ENCODE peak calls at places on chromosomes 4 and X, in five cellular contexts. Q is Panc1, H is GM23338, Y is upper lobe of left lung, N is HCT116. P is an unnamed sample.
A peak's percentile ranks its signal among the peaks of the same experiment; 100 is the strongest.

GRCh38 chr4:47839259-47839658 is 1.4 kb upstream of the CORIN start:
- ATAC-seq in Q (no peak), H (no peak), Y (no peak), N (no peak), P (no peak)

GRCh38 chr4:3852309-3852708 is 86.1 kb downstream of the ADRA2C start:
- ATAC-seq in Q (no peak), H (no peak), Y (no peak), N (peak; percentile 56), P (no peak)

GRCh38 chr4:163612762-163613161 is 118.3 kb downstream of the TMA16 start:
- ATAC-seq in Q (no peak), H (no peak), Y (no peak), N (no peak), P (no peak)

GRCh38 chr4:137307806-137308205 is 224.5 kb downstream of the PCDH18 start:
- ATAC-seq in Q (no peak), H (no peak), Y (no peak), N (no peak), P (peak; percentile 49)

GRCh38 chr4:20552004-20552403 is 148.3 kb upstream of the PACRGL start:
- ATAC-seq in Q (no peak), H (peak; percentile 47), Y (no peak), N (no peak), P (no peak)

GRCh38 chr4:53659737-53660136 is 68.5 kb upstream of the LNX1 start:
- ATAC-seq in Q (no peak), H (no peak), Y (no peak), N (no peak), P (no peak)

GRCh38 chr4:123421942-123422781 is 25.6 kb downstream of the SPRY1 start:
- ATAC-seq in Q (no peak), H (no peak), Y (no peak), N (no peak), P (no peak)

GRCh38 chr4:165433529-165433928 is 54.7 kb downstream of the CPE start:
- ATAC-seq in Q (no peak), H (peak; percentile 60), Y (no peak), N (no peak), P (no peak)

GRCh38 chrX:37684918-37685317 is 673 bp upstream of the XK start:
- ATAC-seq in Q (no peak), H (peak; percentile 61), Y (no peak), N (peak; percentile 4), P (peak; percentile 23)

GRCh38 chrX:135477576-135477975 is 42.9 kb upstream of the INTS6L start:
- ATAC-seq in Q (peak; percentile 89), H (peak; percentile 95), Y (peak; percentile 68), N (peak; percentile 66), P (no peak)

GRCh38 chr4:147714575-147715401 is 17.1 kb upstream of the ARHGAP10 start:
- ATAC-seq in Q (no peak), H (no peak), Y (no peak), N (no peak), P (peak; percentile 94)

GRCh38 chr4:77126844-77127614 is 30.0 kb upstream of the CCNG2 start:
- ATAC-seq in Q (no peak), H (no peak), Y (peak; percentile 72), N (no peak), P (peak; percentile 48)

GRCh38 chrX:15500497-15500966 is at the start of gene BMX:
- ATAC-seq in Q (no peak), H (no peak), Y (no peak), N (no peak), P (peak; percentile 42)

GRCh38 chr4:147378780-147379179 is 102.1 kb upstream of the EDNRA start:
- ATAC-seq in Q (no peak), H (peak; percentile 88), Y (no peak), N (peak; percentile 86), P (no peak)

GRCh38 chr4:1556541-1557220 is 127.4 kb downstream of the FAM53A start:
- ATAC-seq in Q (no peak), H (peak; percentile 81), Y (no peak), N (no peak), P (no peak)

GRCh38 chr4:105624530-105624929 is 72.1 kb downstream of the ARHGEF38 start:
- ATAC-seq in Q (no peak), H (no peak), Y (no peak), N (no peak), P (no peak)

GRCh38 chrX:56994375-56995270 is 718 bp downstream of the SPIN3 start:
- ATAC-seq in Q (no peak), H (peak; percentile 16), Y (no peak), N (peak; percentile 22), P (peak; percentile 18)

GRCh38 chr4:152785639-152786517 is 6.1 kb downstream of the ARFIP1 start:
- ATAC-seq in Q (no peak), H (no peak), Y (no peak), N (no peak), P (no peak)

GRCh38 chr4:138310498-138310897 is 68.3 kb upstream of the SLC7A11 start:
- ATAC-seq in Q (no peak), H (no peak), Y (no peak), N (no peak), P (no peak)

GRCh38 chr4:8272472-8273428 is 3.2 kb downstream of the HTRA3 start:
- ATAC-seq in Q (no peak), H (no peak), Y (peak; percentile 1), N (no peak), P (no peak)

GRCh38 chr4:69782651-69783310 is 22.4 kb upstream of the SULT1B1 start:
- ATAC-seq in Q (no peak), H (no peak), Y (peak; percentile 63), N (no peak), P (peak; percentile 19)

GRCh38 chrX:40281341-40282005 is 183.7 kb upstream of the BCOR start:
- ATAC-seq in Q (no peak), H (no peak), Y (no peak), N (no peak), P (no peak)

GRCh38 chrX:130118396-130118795 is 8.1 kb upstream of the ELF4 start:
- ATAC-seq in Q (peak; percentile 46), H (no peak), Y (no peak), N (peak; percentile 12), P (no peak)

GRCh38 chr4:56653461-56654237 is 27.4 kb downstream of the HOPX start:
- ATAC-seq in Q (no peak), H (no peak), Y (no peak), N (no peak), P (no peak)

GRCh38 chrX:16828126-16828908 is 41.8 kb downstream of the RBBP7 start:
- ATAC-seq in Q (no peak), H (peak; percentile 49), Y (peak; percentile 50), N (no peak), P (peak; percentile 88)

GRCh38 chr4:37427193-37427592 is 182.7 kb downstream of the NWD2 start:
- ATAC-seq in Q (no peak), H (no peak), Y (no peak), N (no peak), P (no peak)

GRCh38 chrX:136667446-136668168 is 19.6 kb downstream of the CD40LG start:
- ATAC-seq in Q (no peak), H (no peak), Y (no peak), N (no peak), P (no peak)

DNA sequence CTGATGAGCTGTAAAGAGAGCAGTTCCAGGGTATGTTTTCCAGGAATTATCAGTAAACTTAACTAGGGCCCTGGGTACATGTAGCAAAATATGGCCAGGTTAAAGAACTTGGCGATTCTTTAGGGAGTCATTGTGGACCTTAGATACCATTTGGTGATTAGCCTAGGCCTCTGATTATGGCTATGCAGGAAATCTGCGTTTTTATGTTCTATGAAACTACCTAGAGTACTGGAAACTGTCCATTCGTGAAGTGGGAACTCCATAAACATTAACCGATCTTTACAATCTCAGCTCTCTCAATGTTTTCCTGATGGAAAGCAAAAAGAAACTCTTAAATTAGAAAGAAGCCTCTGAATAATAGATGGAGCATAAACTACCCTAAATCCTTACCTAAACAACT is 121.9 kb downstream of the SH3RF1 start:
- ATAC-seq in Q (no peak), H (no peak), Y (no peak), N (no peak), P (no peak)
- H3K27ac ChIP-seq in Q (no peak overlapping the region), H (no peak overlapping the region), Y (no peak overlapping the region), N (no peak overlapping the region), P (no peak overlapping the region)

DNA sequence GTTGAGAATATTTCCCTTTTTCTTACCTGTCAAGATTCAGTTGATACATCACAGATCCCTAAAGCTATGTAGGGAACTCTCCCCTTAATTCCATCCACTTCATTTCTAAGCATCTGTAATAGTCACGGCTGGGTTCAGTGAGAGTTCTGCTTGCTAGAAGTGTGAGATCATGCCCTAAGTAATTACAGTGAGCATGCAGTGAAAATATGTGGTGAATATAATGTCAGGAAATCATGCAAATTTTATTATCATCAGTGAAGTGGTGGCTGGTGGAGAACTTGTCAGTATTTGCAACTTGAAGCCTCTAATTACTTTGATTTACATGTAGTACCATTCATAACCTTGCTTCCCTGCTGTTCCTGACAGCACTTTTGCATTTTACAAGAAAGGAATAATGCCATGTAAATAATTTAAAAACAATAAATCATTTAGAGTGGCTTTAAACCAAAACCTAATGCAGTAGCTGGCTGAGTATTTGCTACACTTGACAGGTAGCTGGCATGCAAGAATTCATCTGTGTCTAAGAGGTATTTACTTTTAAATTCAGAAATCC is 28.3 kb upstream of the CFAP299 start:
- ATAC-seq in Q (no peak), H (no peak), Y (no peak), N (no peak), P (peak; percentile 12)
- TF ChIP-seq POLR2AphosphoS5 in Q (no peak), H (no peak), Y (no peak), N (no peak), P (peak; percentile 81)

DNA sequence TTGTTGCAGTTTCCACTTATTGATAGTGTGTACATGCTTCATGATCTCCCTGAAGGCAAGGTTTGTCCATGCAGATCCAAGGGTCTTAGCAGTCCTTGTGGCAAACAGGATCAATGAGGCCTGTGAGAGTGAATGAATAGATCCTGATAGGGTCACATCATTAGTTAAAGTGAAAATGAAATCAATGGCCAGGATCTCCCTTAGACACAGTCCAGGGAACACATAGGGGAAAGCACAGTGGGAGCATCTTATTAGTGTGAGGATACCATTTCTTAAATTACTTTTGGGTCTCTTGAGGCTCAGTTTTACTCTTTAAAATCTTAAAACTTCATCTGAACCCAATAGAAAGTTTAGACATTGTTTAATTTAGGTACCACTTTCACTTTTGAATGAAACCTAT is 59.3 kb downstream of the ARHGAP6 start:
- ATAC-seq in Q (no peak), H (no peak), Y (no peak), N (no peak), P (no peak)
- H3K27ac ChIP-seq in Q (no peak overlapping the region), H (no peak overlapping the region), Y (no peak overlapping the region), N (no peak overlapping the region), P (no peak overlapping the region)

GRCh38 chr4:143481361-143481760 is 32.1 kb upstream of the SMARCA5 start:
- ATAC-seq in Q (no peak), H (no peak), Y (no peak), N (no peak), P (no peak)

GRCh38 chr4:143489116-143489515 is 24.4 kb upstream of the SMARCA5 start:
- ATAC-seq in Q (no peak), H (no peak), Y (no peak), N (no peak), P (no peak)

GRCh38 chr4:143482753-143483362 is 30.6 kb upstream of the SMARCA5 start:
- ATAC-seq in Q (no peak), H (no peak), Y (no peak), N (peak; percentile 42), P (peak; percentile 39)

GRCh38 chr4:143488684-143489083 is 24.8 kb upstream of the SMARCA5 start:
- ATAC-seq in Q (no peak), H (no peak), Y (peak; percentile 57), N (no peak), P (no peak)

DNA sequence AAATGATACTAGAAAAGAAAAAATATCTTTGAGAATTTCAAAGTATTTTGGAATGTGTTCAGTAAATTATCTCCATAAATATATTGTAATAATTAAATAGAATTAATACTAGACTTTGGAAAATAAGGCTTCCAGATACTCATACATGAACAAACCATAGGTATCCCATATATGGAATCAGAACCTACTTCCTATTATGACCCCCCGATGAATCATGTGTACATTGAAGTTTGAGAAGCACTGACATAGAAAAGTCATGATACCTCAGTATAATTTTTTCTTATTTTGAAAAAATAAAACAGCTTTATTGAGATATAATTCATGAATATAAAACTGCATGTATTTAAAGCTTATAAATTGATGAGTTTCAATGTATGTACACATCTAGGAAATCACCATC is 27.2 kb upstream of the SMARCA5 start:
- ATAC-seq in Q (no peak), H (no peak), Y (no peak), N (no peak), P (no peak)
- TF ChIP-seq POLR2AphosphoS5 in Q (no peak), H (no peak), Y (no peak), N (no peak), P (no peak)